ENCODE peak calls at places on chromosome 22, in four cellular contexts. C is testis, V is cardiac muscle cell, T is left ventricle myocardium inferior. A is an unnamed sample. For H3K4me1, the result is how much of the 10 kb centered on the place peaks cover.

GRCh38 chr22:27133951-27134664 is 476.7 kb downstream of the MIAT start:
- DNase-seq in C (no peak), V (no peak), T (no peak), A (peak)

GRCh38 chr22:35346596-35347220 is 34.2 kb upstream of the HMOX1 start:
- DNase-seq in C (no peak), V (no peak), T (no peak), A (no peak)

GRCh38 chr22:32950366-32950765 is 107.8 kb downstream of the SYN3 start:
- DNase-seq in C (no peak), V (no peak), T (no peak), A (no peak)

GRCh38 chr22:36946436-36947158 is 33.2 kb downstream of the CSF2RB start:
- DNase-seq in C (no peak), V (no peak), T (no peak), A (no peak)

GRCh38 chr22:40196628-40197027 is 18.9 kb downstream of the TNRC6B start:
- DNase-seq in C (no peak), V (no peak), T (no peak), A (no peak)

GRCh38 chr22:21816472-21816786 is 51.0 kb downstream of the MAPK1 start:
- DNase-seq in C (no peak), V (no peak), T (no peak), A (no peak)

GRCh38 chr22:27726726-27727449 is 74.7 kb downstream of the MN1 start:
- DNase-seq in C (peak), V (no peak), T (peak), A (peak)

GRCh38 chr22:45064313-45065268 is 54.8 kb upstream of the PHF21B start:
- DNase-seq in C (no peak), V (no peak), T (no peak), A (no peak)

GRCh38 chr22:29917052-29917902 is 34.3 kb downstream of the MTMR3 start:
- DNase-seq in C (peak), V (no peak), T (no peak), A (no peak)

GRCh38 chr22:25494774-25495173 is 69.7 kb upstream of the GRK3 start:
- DNase-seq in C (no peak), V (no peak), T (no peak), A (no peak)

GRCh38 chr22:21876486-21877176 is 9.2 kb upstream of the MAPK1 start:
- DNase-seq in C (no peak), V (no peak), T (no peak), A (no peak)

GRCh38 chr22:50016308-50016987 is 3.9 kb upstream of the IL17REL start:
- DNase-seq in C (no peak), V (no peak), T (no peak), A (peak)

GRCh38 chr22:25136953-25137576 is 62.6 kb upstream of the CRYBB3 start:
- DNase-seq in C (no peak), V (no peak), T (no peak), A (no peak)

GRCh38 chr22:21018314-21018713 is 3.3 kb downstream of the P2RX6 start:
- DNase-seq in C (no peak), V (no peak), T (no peak), A (no peak)

GRCh38 chr22:39409630-39410029 is 10.1 kb downstream of the TAB1 start:
- DNase-seq in C (no peak), V (no peak), T (no peak), A (no peak)

GRCh38 chr22:25202290-25202921 is 2.7 kb downstream of the CRYBB3 start:
- DNase-seq in C (peak), V (peak), T (peak), A (peak)

GRCh38 chr22:36873614-36874308 is 13.0 kb downstream of the NCF4 start:
- DNase-seq in C (peak), V (peak), T (no peak), A (no peak)

GRCh38 chr22:35872451-35872850 is 154.8 kb downstream of the APOL5 start:
- DNase-seq in C (no peak), V (no peak), T (peak), A (no peak)

GRCh38 chr22:39661842-39662676 is 91.5 kb downstream of the CACNA1I start:
- DNase-seq in C (peak), V (peak), T (no peak), A (no peak)

GRCh38 chr22:27385261-27385998 is 416.1 kb downstream of the MN1 start:
- DNase-seq in C (no peak), V (no peak), T (no peak), A (no peak)

GRCh38 chr22:27798526-27799333 is 2.8 kb downstream of the MN1 start:
- DNase-seq in C (no peak), V (no peak), T (no peak), A (peak)

GRCh38 chr22:41697126-41697775 is 2.1 kb upstream of the MEI1 start:
- DNase-seq in C (peak), V (peak), T (peak), A (peak)

GRCh38 chr22:29482726-29483125 is 2.7 kb downstream of the NEFH start:
- DNase-seq in C (no peak), V (no peak), T (no peak), A (no peak)

GRCh38 chr22:49433717-49434611 is 393.7 kb downstream of the BRD1 start:
- DNase-seq in C (no peak), V (no peak), T (no peak), A (no peak)

GRCh38 chr22:39724390-39724789 is 153.8 kb downstream of the CACNA1I start:
- DNase-seq in C (peak), V (no peak), T (no peak), A (no peak)

GRCh38 chr22:24485608-24486007 is 9.5 kb upstream of the UPB1 start:
- DNase-seq in C (no peak), V (no peak), T (no peak), A (no peak)

GRCh38 chr22:24304067-24304675 is 33.5 kb downstream of the SPECC1L start:
- DNase-seq in C (no peak), V (no peak), T (no peak), A (no peak)

GRCh38 chr22:19622061-19622441 is 92.3 kb upstream of the SEPTIN5 start:
- DNase-seq in C (no peak), V (no peak), T (no peak), A (no peak)

GRCh38 chr22:19620742-19621371 is 93.4 kb upstream of the SEPTIN5 start:
- DNase-seq in C (no peak), V (no peak), T (no peak), A (no peak)

GRCh38 chr22:19625331-19626041 is 88.8 kb upstream of the SEPTIN5 start:
- DNase-seq in C (no peak), V (no peak), T (no peak), A (peak)

GRCh38 chr22:19619144-19620009 is 94.9 kb upstream of the SEPTIN5 start:
- DNase-seq in C (no peak), V (no peak), T (no peak), A (no peak)

GRCh38 chr22:19621372-19622060 is 92.8 kb upstream of the SEPTIN5 start:
- DNase-seq in C (no peak), V (no peak), T (no peak), A (no peak)
- H3K4me1 ChIP-seq in C (under half), V (under half), T (under half), A (under half)

GRCh38 chr22:46353483-46354105 is 18.1 kb downstream of the TRMU start:
- DNase-seq in C (no peak), V (no peak), T (no peak), A (peak)
- H3K27ac ChIP-seq in C (no peak), V (peak), T (peak), A (no peak)

GRCh38 chr22:46292173-46292572 is 4.5 kb upstream of the GTSE1 start:
- DNase-seq in C (no peak), V (no peak), T (no peak), A (no peak)
- H3K4me1 ChIP-seq in C (under half), V (under half), T (half or more), A (under half)

DNA sequence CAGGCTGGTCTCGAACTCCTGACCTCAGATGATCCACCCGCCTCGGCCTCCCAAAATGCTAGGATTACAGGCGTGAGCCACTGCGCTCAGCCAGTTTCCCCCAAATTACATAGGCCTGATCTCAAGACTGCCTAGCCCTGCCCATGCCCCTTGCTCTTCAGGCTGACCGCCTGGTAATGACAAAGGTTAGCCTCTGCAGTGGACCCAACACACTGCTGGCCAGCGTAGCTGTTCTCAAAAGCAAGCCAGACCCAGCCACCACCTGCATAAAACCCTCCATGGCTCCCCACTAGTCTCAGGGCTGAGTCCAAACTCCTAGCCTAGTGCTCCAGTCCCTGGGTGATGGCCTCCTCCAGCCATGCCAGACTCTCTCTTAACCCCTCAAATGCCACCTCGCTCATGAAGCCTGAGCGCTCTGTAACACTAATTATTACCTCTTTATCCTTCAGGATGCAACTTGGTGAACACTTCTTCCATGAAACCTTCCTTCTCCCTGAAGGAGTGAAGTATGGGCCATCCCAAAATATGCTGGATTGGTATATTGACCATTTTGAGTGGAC is 836 bp upstream of the RSPH14 start:
- DNase-seq in C (no peak), V (no peak), T (no peak), A (no peak)
- H3K27ac ChIP-seq in C (no peak), V (no peak), T (no peak), A (no peak)

GRCh38 chr22:48080304-48081165 is 1318.1 kb downstream of the TBC1D22A start:
- DNase-seq in C (no peak), V (no peak), T (no peak), A (peak)

GRCh38 chr22:48083502-48083901 is 1321.1 kb downstream of the TBC1D22A start:
- DNase-seq in C (no peak), V (no peak), T (no peak), A (no peak)

GRCh38 chr22:48079505-48080295 is 1317.2 kb downstream of the TBC1D22A start:
- DNase-seq in C (no peak), V (no peak), T (no peak), A (no peak)

GRCh38 chr22:48082284-48082683 is 1319.8 kb downstream of the TBC1D22A start:
- DNase-seq in C (no peak), V (no peak), T (no peak), A (no peak)

GRCh38 chr22:48081281-48081680 is 1318.8 kb downstream of the TBC1D22A start:
- DNase-seq in C (no peak), V (no peak), T (no peak), A (peak)
- H3K4me1 ChIP-seq in C (under half), V (under half), T (under half), A (under half)

A was measured in aorta.